ENCODE peak calls at places on chromosomes 11 and 22, in four cellular contexts. One of them, this sample, is unnamed.

GRCh38 chr11:65770951-65771567 is 9.7 kb downstream of the AP5B1 start:
- DNase-seq in T-helper 1 cell: no peak
- DNase-seq in activated CD8-positive, alpha-beta memory T cell treated with anti-CD3 and anti-CD28 coated beads, Interleukin-2, amount 50 U/mL, for 4 hours: no peak
- DNase-seq in PC-3: no peak
- DNase-seq in this sample: no peak

GRCh38 chr22:50612715-50613221 is 12.2 kb downstream of the MAPK8IP2 start:
- DNase-seq in activated CD8-positive, alpha-beta memory T cell treated with anti-CD3 and anti-CD28 coated beads, Interleukin-2, amount 50 U/mL, for 4 hours: no peak
- DNase-seq in PC-3: no peak
- DNase-seq in T-helper 1 cell: no peak
- DNase-seq in this sample: peak

GRCh38 chr11:24900524-24900923 is 403.7 kb downstream of the LUZP2 start:
- DNase-seq in activated CD8-positive, alpha-beta memory T cell treated with anti-CD3 and anti-CD28 coated beads, Interleukin-2, amount 50 U/mL, for 4 hours: no peak
- DNase-seq in PC-3: no peak
- DNase-seq in T-helper 1 cell: no peak
- DNase-seq in this sample: no peak

GRCh38 chr11:2481253-2481652 is 36.4 kb downstream of the KCNQ1 start:
- DNase-seq in T-helper 1 cell: no peak
- DNase-seq in activated CD8-positive, alpha-beta memory T cell treated with anti-CD3 and anti-CD28 coated beads, Interleukin-2, amount 50 U/mL, for 4 hours: no peak
- DNase-seq in PC-3: no peak
- DNase-seq in this sample: no peak

GRCh38 chr11:65492637-65493366 is 6.0 kb upstream of the MALAT1 start:
- DNase-seq in T-helper 1 cell: no peak
- DNase-seq in PC-3: no peak
- DNase-seq in activated CD8-positive, alpha-beta memory T cell treated with anti-CD3 and anti-CD28 coated beads, Interleukin-2, amount 50 U/mL, for 4 hours: no peak
- DNase-seq in this sample: peak

GRCh38 chr22:44823806-44824205 is 71.4 kb downstream of the ARHGAP8 start:
- DNase-seq in activated CD8-positive, alpha-beta memory T cell treated with anti-CD3 and anti-CD28 coated beads, Interleukin-2, amount 50 U/mL, for 4 hours: no peak
- DNase-seq in T-helper 1 cell: no peak
- DNase-seq in PC-3: no peak
- DNase-seq in this sample: no peak

GRCh38 chr11:75593337-75593915 is 31.4 kb downstream of the SERPINH1 start:
- DNase-seq in activated CD8-positive, alpha-beta memory T cell treated with anti-CD3 and anti-CD28 coated beads, Interleukin-2, amount 50 U/mL, for 4 hours: no peak
- DNase-seq in T-helper 1 cell: no peak
- DNase-seq in PC-3: no peak
- DNase-seq in this sample: no peak

GRCh38 chr11:9056467-9056866 is 34.9 kb downstream of the SCUBE2 start:
- DNase-seq in T-helper 1 cell: no peak
- DNase-seq in activated CD8-positive, alpha-beta memory T cell treated with anti-CD3 and anti-CD28 coated beads, Interleukin-2, amount 50 U/mL, for 4 hours: no peak
- DNase-seq in PC-3: no peak
- DNase-seq in this sample: no peak

GRCh38 chr22:45112136-45112879 is 51.4 kb upstream of the NUP50 start:
- DNase-seq in activated CD8-positive, alpha-beta memory T cell treated with anti-CD3 and anti-CD28 coated beads, Interleukin-2, amount 50 U/mL, for 4 hours: no peak
- DNase-seq in T-helper 1 cell: no peak
- DNase-seq in PC-3: peak
- DNase-seq in this sample: no peak

GRCh38 chr11:112962854-112963367 is 1.7 kb downstream of the NCAM1 start:
- DNase-seq in T-helper 1 cell: no peak
- DNase-seq in PC-3: no peak
- DNase-seq in activated CD8-positive, alpha-beta memory T cell treated with anti-CD3 and anti-CD28 coated beads, Interleukin-2, amount 50 U/mL, for 4 hours: no peak
- DNase-seq in this sample: peak

GRCh38 chr11:84812351-84813083 is 814.6 kb downstream of the DLG2 start:
- DNase-seq in PC-3: no peak
- DNase-seq in activated CD8-positive, alpha-beta memory T cell treated with anti-CD3 and anti-CD28 coated beads, Interleukin-2, amount 50 U/mL, for 4 hours: no peak
- DNase-seq in T-helper 1 cell: no peak
- DNase-seq in this sample: no peak

GRCh38 chr11:57476883-57477506 is 16.7 kb downstream of the RTN4RL2 start:
- DNase-seq in PC-3: peak
- DNase-seq in activated CD8-positive, alpha-beta memory T cell treated with anti-CD3 and anti-CD28 coated beads, Interleukin-2, amount 50 U/mL, for 4 hours: peak
- DNase-seq in T-helper 1 cell: no peak
- DNase-seq in this sample: peak

GRCh38 chr11:44110231-44110679 is 14.8 kb downstream of the EXT2 start:
- DNase-seq in PC-3: peak
- DNase-seq in T-helper 1 cell: no peak
- DNase-seq in activated CD8-positive, alpha-beta memory T cell treated with anti-CD3 and anti-CD28 coated beads, Interleukin-2, amount 50 U/mL, for 4 hours: peak
- DNase-seq in this sample: peak

GRCh38 chr11:106565326-106565725 is 452.9 kb downstream of the GUCY1A2 start:
- DNase-seq in PC-3: no peak
- DNase-seq in activated CD8-positive, alpha-beta memory T cell treated with anti-CD3 and anti-CD28 coated beads, Interleukin-2, amount 50 U/mL, for 4 hours: no peak
- DNase-seq in T-helper 1 cell: no peak
- DNase-seq in this sample: no peak

GRCh38 chr22:50470491-50470890 is 4.3 kb downstream of the SBF1 start:
- DNase-seq in activated CD8-positive, alpha-beta memory T cell treated with anti-CD3 and anti-CD28 coated beads, Interleukin-2, amount 50 U/mL, for 4 hours: no peak
- DNase-seq in PC-3: no peak
- DNase-seq in T-helper 1 cell: no peak
- DNase-seq in this sample: peak

GRCh38 chr11:32172771-32173170 is 81.9 kb downstream of the RCN1 start:
- DNase-seq in PC-3: no peak
- DNase-seq in T-helper 1 cell: no peak
- DNase-seq in activated CD8-positive, alpha-beta memory T cell treated with anti-CD3 and anti-CD28 coated beads, Interleukin-2, amount 50 U/mL, for 4 hours: no peak
- DNase-seq in this sample: no peak

GRCh38 chr11:65095974-65096806 is at the start of gene VPS51:
- DNase-seq in T-helper 1 cell: peak
- DNase-seq in activated CD8-positive, alpha-beta memory T cell treated with anti-CD3 and anti-CD28 coated beads, Interleukin-2, amount 50 U/mL, for 4 hours: peak
- DNase-seq in PC-3: peak
- DNase-seq in this sample: peak

GRCh38 chr22:26283330-26283729 is 114.1 kb downstream of the SEZ6L start:
- DNase-seq in activated CD8-positive, alpha-beta memory T cell treated with anti-CD3 and anti-CD28 coated beads, Interleukin-2, amount 50 U/mL, for 4 hours: no peak
- DNase-seq in T-helper 1 cell: no peak
- DNase-seq in PC-3: no peak
- DNase-seq in this sample: no peak

GRCh38 chr11:61004037-61004641 is 32.7 kb downstream of the CD6 start:
- DNase-seq in PC-3: no peak
- DNase-seq in T-helper 1 cell: no peak
- DNase-seq in activated CD8-positive, alpha-beta memory T cell treated with anti-CD3 and anti-CD28 coated beads, Interleukin-2, amount 50 U/mL, for 4 hours: no peak
- DNase-seq in this sample: no peak

This sample was measured in colonic mucosa.